ENCODE peak calls at places on chromosomes 11 and 22, in five cellular contexts. Q is IMR-90, H is H9, C is mesendoderm, U is mesenchymal stem cell. X is an unnamed sample.

GRCh38 chr11:86592659-86593451 is 79.6 kb downstream of the ME3 start:
- DNase-seq in Q (peak; percentile 87), H (no peak), C (peak; percentile 95), U (peak; percentile 89), X (no peak)

GRCh38 chr22:24894220-24894975 is 52.1 kb downstream of the LHFPL7 start:
- DNase-seq in Q (peak; percentile 68), H (no peak), C (peak; percentile 29), U (peak; percentile 93), X (no peak)

GRCh38 chr22:33044059-33044458 is 14.1 kb downstream of the SYN3 start:
- DNase-seq in Q (no peak), H (no peak), C (no peak), U (no peak), X (no peak)

GRCh38 chr22:44116755-44117684 is 63.7 kb upstream of the PARVG start:
- DNase-seq in Q (no peak), H (no peak), C (no peak), U (no peak), X (no peak)

GRCh38 chr22:30005213-30005857 is 74.9 kb upstream of the HORMAD2 start:
- DNase-seq in Q (peak; percentile 68), H (peak; percentile 58), C (peak; percentile 72), U (peak; percentile 74), X (peak; percentile 74)

GRCh38 chr22:25027552-25027951 is 75.0 kb downstream of the KIAA1671 start:
- DNase-seq in Q (no peak), H (no peak), C (peak; percentile 79), U (peak; percentile 41), X (no peak)

GRCh38 chr22:42610211-42610610 is 4.5 kb downstream of the POLDIP3 start:
- DNase-seq in Q (no peak), H (no peak), C (no peak), U (no peak), X (no peak)

GRCh38 chr11:70910835-70911234 is 341.5 kb downstream of the SHANK2 start:
- DNase-seq in Q (no peak), H (no peak), C (no peak), U (no peak), X (no peak)

GRCh38 chr11:69295995-69296889 is 2.3 kb downstream of the MYEOV start:
- DNase-seq in Q (peak; percentile 74), H (no peak), C (no peak), U (peak; percentile 97), X (no peak)

GRCh38 chr11:66421492-66422205 is 814 bp downstream of the NPAS4 start:
- DNase-seq in Q (peak; percentile 87), H (peak; percentile 93), C (peak; percentile 93), U (peak; percentile 86), X (peak; percentile 95)

GRCh38 chr11:119338318-119338890 is 2.3 kb downstream of the C1QTNF5 start:
- DNase-seq in Q (no peak), H (peak; percentile 89), C (peak; percentile 92), U (no peak), X (peak; percentile 88)

GRCh38 chr22:37442537-37442936 is 15.3 kb upstream of the ELFN2 start:
- DNase-seq in Q (peak; percentile 45), H (no peak), C (no peak), U (peak; percentile 58), X (no peak)

GRCh38 chr11:114522818-114523217 is 36.9 kb downstream of the NXPE1 start:
- DNase-seq in Q (no peak), H (no peak), C (no peak), U (no peak), X (no peak)

GRCh38 chr11:2275334-2276279 is 5.2 kb upstream of the ASCL2 start:
- DNase-seq in Q (no peak), H (no peak), C (no peak), U (no peak), X (no peak)

DNA sequence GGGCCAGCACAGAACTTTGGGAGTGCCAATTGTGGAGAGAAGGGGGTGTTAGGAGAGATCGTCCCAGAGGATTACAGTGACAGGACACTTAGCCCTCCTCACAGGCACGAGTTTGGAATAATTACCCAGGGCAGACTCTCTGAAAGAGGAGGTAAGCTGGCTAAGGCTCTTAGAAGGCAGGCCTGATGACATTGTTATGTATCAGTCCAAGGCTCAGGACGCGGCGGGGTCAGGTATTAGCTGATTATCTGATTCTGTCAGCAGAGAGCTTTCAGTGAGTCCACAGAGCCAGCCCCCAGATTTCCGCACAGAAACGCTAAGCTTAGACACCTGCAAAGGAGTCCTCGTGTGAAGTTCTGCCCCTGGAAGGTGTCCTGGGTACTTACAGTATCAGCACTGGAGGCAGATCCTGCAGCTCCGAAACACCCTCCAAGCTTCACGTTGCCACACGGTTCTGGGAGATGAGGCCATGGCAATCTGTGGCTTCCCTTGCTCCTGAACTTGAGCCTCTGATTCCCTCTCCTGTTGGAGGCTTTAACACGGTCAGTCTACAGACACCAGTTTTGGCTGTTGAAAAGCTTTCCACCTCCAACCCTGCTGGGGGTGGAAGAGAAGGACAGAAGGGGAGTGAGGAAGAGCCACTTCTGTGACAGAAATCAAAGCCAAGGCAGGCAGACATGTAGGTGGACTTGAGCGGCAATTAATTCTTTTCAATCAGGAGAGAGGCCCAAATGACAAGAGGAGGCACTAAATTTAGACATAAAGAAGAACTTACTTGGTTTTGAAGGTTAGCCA is 123.6 kb upstream of the CADM1 start:
- DNase-seq in Q (no peak), H (no peak), C (no peak), U (no peak), X (no peak)
- H2AK5ac ChIP-seq in Q (no peak overlapping the region), H (no peak overlapping the region), C (no peak overlapping the region), U (peak overlapping the region; percentile 42), X (peak overlapping the region; percentile 71)

GRCh38 chr11:44978279-44978960 is 27.7 kb upstream of the TP53I11 start:
- DNase-seq in Q (no peak), H (no peak), C (peak; percentile 41), U (peak; percentile 36), X (no peak)

GRCh38 chr11:44979536-44980399 is 29.1 kb upstream of the TP53I11 start:
- DNase-seq in Q (no peak), H (peak; percentile 62), C (peak; percentile 86), U (no peak), X (no peak)

GRCh38 chr11:44982496-44983062 is 31.9 kb upstream of the TP53I11 start:
- DNase-seq in Q (no peak), H (no peak), C (no peak), U (no peak), X (no peak)

GRCh38 chr11:44978961-44979331 is 28.3 kb upstream of the TP53I11 start:
- DNase-seq in Q (no peak), H (no peak), C (no peak), U (no peak), X (no peak)

DNA sequence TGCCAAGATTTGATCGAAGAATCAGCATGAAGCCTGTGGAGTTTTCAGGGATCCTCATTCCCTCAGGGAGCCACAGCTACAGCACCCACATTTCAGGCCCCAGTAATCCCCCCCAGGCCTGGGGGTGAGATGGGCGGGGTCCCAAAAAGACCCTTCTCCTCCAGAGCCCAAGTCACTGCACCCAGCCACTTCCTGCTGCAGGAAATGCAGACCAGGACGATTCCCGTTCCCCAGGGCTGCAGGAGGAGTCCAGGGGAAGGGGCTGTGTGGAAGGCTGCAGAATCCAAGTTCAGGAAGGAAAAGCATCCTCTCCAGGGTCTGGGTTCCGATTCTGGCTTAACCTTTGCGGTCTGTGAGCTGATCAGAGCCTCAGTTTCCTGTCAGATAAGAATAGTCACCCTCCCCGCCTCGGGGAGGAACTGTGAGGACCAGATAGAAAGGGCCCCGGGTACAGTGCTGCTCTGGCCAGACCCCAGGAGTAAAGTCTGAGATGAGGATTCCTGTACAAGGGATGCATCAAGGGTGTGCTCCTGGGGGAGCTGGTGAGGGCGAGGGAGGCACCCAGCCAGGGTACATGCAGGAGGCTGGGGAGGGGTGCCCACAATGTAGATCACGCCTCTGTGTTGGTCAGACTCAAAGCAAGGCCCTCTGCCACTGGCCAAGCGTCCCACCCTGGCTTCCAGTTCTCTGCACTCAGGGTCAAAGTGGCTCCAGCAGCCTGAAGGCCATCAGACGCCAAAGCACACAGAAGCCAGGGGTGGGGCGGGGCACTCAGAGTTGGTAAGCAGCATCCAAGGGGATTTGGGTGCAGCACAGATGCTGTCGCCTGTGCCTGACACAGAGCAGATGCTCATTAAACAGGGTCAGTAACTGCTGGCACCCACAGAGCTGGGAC is 30.1 kb upstream of the TP53I11 start:
- DNase-seq in Q (no peak), H (no peak), C (no peak), U (no peak), X (no peak)
- H2AK5ac ChIP-seq in Q (no peak overlapping the region), H (no peak overlapping the region), C (no peak overlapping the region), U (no peak overlapping the region), X (peak overlapping the region; percentile 51)

DNA sequence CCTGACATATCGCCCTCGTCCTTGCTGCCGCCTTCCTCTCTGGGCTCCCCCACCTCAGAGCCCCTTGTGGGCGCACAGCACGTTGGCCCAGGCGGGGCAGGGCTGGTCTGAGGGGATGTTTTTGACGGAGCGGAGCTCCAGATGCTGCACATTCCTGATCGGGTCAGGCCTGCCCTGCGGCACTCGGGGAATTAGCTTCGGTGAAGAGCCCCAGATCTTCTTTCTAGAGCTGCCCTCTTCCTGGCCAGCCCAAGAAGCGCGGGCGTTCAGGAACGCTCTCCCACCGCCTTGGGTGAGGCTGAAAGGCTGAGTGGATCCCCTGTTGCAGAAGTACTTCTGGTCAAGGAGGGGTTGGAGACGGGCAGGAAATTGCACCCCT is 12.1 kb downstream of the YPEL4 start:
- DNase-seq in Q (no peak), H (peak; percentile 84), C (peak; percentile 95), U (peak; percentile 18), X (no peak)
- H2AK5ac ChIP-seq in Q (peak overlapping the region; percentile 67), H (no peak overlapping the region), C (peak overlapping the region; percentile 52), U (peak overlapping the region; percentile 33), X (peak overlapping the region; percentile 30)

GRCh38 chr11:35766651-35767050 is 104.1 kb downstream of the TRIM44 start:
- DNase-seq in Q (no peak), H (no peak), C (no peak), U (no peak), X (no peak)

DNA sequence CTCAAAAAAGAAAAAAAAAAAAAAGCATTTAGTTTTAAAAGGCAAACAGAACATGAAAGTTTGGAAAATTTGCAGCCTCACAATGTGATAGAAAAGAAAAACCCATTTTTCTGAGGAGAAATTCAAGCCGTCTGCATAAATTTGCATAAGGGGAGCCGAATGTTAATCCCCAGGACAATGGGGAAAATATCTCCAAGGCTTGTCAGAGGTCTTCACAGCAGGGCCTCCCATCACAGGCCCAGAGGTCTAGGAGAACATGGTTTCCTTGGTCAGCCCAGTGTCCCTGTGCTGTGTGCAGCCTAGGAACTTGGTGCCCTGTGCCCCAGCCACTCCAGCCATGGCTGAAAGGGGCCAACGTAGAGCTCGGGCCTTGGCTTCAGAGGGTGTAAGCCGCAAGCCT is 109.1 kb downstream of the TRIM44 start:
- DNase-seq in Q (no peak), H (no peak), C (peak; percentile 67), U (no peak), X (no peak)
- H2AK5ac ChIP-seq in Q (no peak overlapping the region), H (no peak overlapping the region), C (no peak overlapping the region), U (peak overlapping the region; percentile 59), X (no peak overlapping the region)

GRCh38 chr11:64441127-64441526 is 82.2 kb downstream of the RPS6KA4 start:
- DNase-seq in Q (no peak), H (no peak), C (no peak), U (no peak), X (no peak)

GRCh38 chr11:64436025-64436424 is 77.1 kb downstream of the RPS6KA4 start:
- DNase-seq in Q (no peak), H (no peak), C (no peak), U (no peak), X (no peak)

GRCh38 chr11:64438986-64439771 is 80.2 kb downstream of the RPS6KA4 start:
- DNase-seq in Q (no peak), H (no peak), C (peak; percentile 87), U (no peak), X (no peak)

GRCh38 chr11:64437426-64437825 is 78.5 kb downstream of the RPS6KA4 start:
- DNase-seq in Q (no peak), H (no peak), C (no peak), U (no peak), X (no peak)
- H2AK5ac ChIP-seq in Q (no peak overlapping the region), H (no peak overlapping the region), C (no peak overlapping the region), U (no peak overlapping the region), X (no peak overlapping the region)